ENCODE peak calls at places on chromosome 11, in four cellular contexts. S is CD4-positive, alpha-beta T cell; Y is AML-193; A is BE2C. U is an unnamed sample.

GRCh38 chr11:115215694-115216615 is 288.3 kb downstream of the CADM1 start:
- DNase-seq in S (no peak), A (no peak), Y (no peak), U (no peak)

GRCh38 chr11:61949169-61950034 is 749 bp upstream of the BEST1 start:
- DNase-seq in Y (no peak), S (no peak), A (peak), U (peak)

GRCh38 chr11:133951484-133952198 is 5.1 kb downstream of the IGSF9B start:
- DNase-seq in Y (no peak), A (peak), S (no peak), U (peak)

GRCh38 chr11:126442523-126442922 is 87.0 kb downstream of the ST3GAL4 start:
- DNase-seq in S (no peak), A (no peak), Y (no peak), U (peak)

GRCh38 chr11:17012712-17013547 is 1.3 kb downstream of the PLEKHA7 start:
- DNase-seq in S (no peak), Y (no peak), A (no peak), U (no peak)

GRCh38 chr11:4464216-4465159 is 15.4 kb downstream of the OR52K2 start:
- DNase-seq in A (no peak), S (no peak), Y (no peak), U (no peak)

GRCh38 chr11:57410287-57410686 is 16.6 kb downstream of the SLC43A3 start:
- DNase-seq in S (no peak), Y (no peak), A (no peak), U (no peak)

GRCh38 chr11:61281581-61282250 is 13.4 kb downstream of the VWCE start:
- DNase-seq in Y (no peak), A (peak), S (no peak), U (peak)

GRCh38 chr11:71281901-71282300 is 29.5 kb upstream of the SHANK2 start:
- DNase-seq in A (no peak), S (no peak), Y (no peak), U (no peak)

GRCh38 chr11:116384876-116385275 is 387.9 kb downstream of the BUD13 start:
- DNase-seq in A (no peak), S (no peak), Y (no peak), U (no peak)

GRCh38 chr11:22703040-22703439 is 36.6 kb downstream of the GAS2 start:
- DNase-seq in A (peak), Y (no peak), S (no peak), U (no peak)

GRCh38 chr11:122004446-122004845 is 111.6 kb downstream of the BLID start:
- DNase-seq in S (no peak), A (no peak), Y (no peak), U (no peak)

U was measured in SK-N-SH.